ENCODE peak calls at places on chromosomes 12 and 14, in nine cellular contexts. H is pancreas; C is A673; O is MCF 10A; E is HFF-Myc; M is choroid plexus epithelial cell; J is cardiac fibroblast; R is nephron progenitor cell; W is CD4-positive, alpha-beta T cell. P is an unnamed sample.

GRCh38 chr12:28925726-28926376 is 223.2 kb upstream of the FAR2 start:
- DNase-seq in H (no peak), C (no peak), O (no peak), E (peak; percentile 89), M (peak; percentile 55), J (peak; percentile 24), R (no peak), W (no peak), P (no peak)

GRCh38 chr12:46364777-46365580 is 7.6 kb downstream of the SLC38A2 start:
- DNase-seq in H (peak; percentile 69), C (peak; percentile 77), O (peak; percentile 85), E (no peak), M (peak; percentile 87), J (peak; percentile 86), R (no peak), W (no peak), P (no peak)

GRCh38 chr12:42496886-42497285 is 92.7 kb downstream of the PRICKLE1 start:
- DNase-seq in H (no peak), C (no peak), O (no peak), E (no peak), M (no peak), J (no peak), R (no peak), W (no peak), P (no peak)

GRCh38 chr12:98997-99396 is 32.4 kb downstream of the IQSEC3 start:
- DNase-seq in H (no peak), C (no peak), O (no peak), E (no peak), M (no peak), J (no peak), R (peak; percentile 46), W (no peak), P (no peak)

GRCh38 chr12:75812341-75813018 is 219.1 kb downstream of the PHLDA1 start:
- DNase-seq in H (no peak), C (peak; percentile 60), O (no peak), E (peak; percentile 97), M (peak; percentile 46), J (peak; percentile 42), R (no peak), W (no peak), P (peak; percentile 14)

GRCh38 chr12:106705971-106706370 is 68.5 kb upstream of the RIC8B start:
- DNase-seq in H (no peak), C (no peak), O (no peak), E (no peak), M (no peak), J (no peak), R (no peak), W (no peak), P (no peak)

GRCh38 chr14:22466520-22466919 is 122.5 kb downstream of the DAD1 start:
- DNase-seq in H (no peak), C (no peak), O (peak; percentile 10), E (no peak), M (peak; percentile 71), J (no peak), R (no peak), W (no peak), P (no peak)

GRCh38 chr14:23573384-23573783 is 5.2 kb downstream of the JPH4 start:
- DNase-seq in H (no peak), C (no peak), O (no peak), E (no peak), M (no peak), J (no peak), R (no peak), W (no peak), P (no peak)

GRCh38 chr12:71456990-71457389 is 17.4 kb downstream of the LGR5 start:
- DNase-seq in H (no peak), C (no peak), O (no peak), E (no peak), M (no peak), J (no peak), R (no peak), W (no peak), P (no peak)

GRCh38 chr12:54215990-54216579 is 27.3 kb upstream of the SMUG1 start:
- DNase-seq in H (no peak), C (no peak), O (no peak), E (no peak), M (no peak), J (no peak), R (no peak), W (no peak), P (no peak)
- TF ChIP-seq CTCF in H (no peak), C (no peak), O (no peak), E (no peak), M (no peak), J (no peak), R (no peak), W (no peak), P (no peak)

DNA sequence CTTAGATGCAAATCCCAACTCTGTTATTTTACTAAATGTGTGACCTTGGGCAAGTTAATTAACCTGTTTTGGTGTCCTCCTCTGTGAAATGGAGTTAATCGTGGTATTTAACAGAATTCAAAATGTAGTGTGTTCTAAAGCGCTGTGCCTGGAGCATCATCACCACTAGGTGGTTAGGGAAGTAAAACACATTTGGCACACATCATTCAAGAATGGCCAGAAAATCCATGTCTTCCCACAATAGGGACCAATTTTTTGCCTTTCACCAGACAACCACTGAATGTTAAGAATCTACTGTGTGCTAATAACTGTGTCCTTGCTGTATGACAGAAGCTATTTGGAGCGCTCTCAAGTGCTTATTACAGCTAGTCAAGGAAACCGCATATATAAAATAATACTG is 133.4 kb downstream of the MON2 start:
- DNase-seq in H (no peak), C (peak; percentile 23), O (no peak), E (no peak), M (peak; percentile 31), J (no peak), R (no peak), W (no peak), P (no peak)
- TF ChIP-seq CTCF in H (no peak), C (peak; percentile 33), O (no peak), E (peak; percentile 25), M (peak; percentile 52), J (peak; percentile 29), R (no peak), W (no peak), P (peak; percentile 34)

GRCh38 chr14:77603654-77604270 is 12.7 kb downstream of the SPTLC2 start:
- DNase-seq in H (no peak), C (peak; percentile 53), O (no peak), E (no peak), M (no peak), J (no peak), R (no peak), W (no peak), P (no peak)
- TF ChIP-seq CTCF in H (no peak), C (peak; percentile 67), O (peak; percentile 18), E (peak; percentile 45), M (peak; percentile 11), J (peak; percentile 25), R (no peak), W (peak; percentile 28), P (no peak)

DNA sequence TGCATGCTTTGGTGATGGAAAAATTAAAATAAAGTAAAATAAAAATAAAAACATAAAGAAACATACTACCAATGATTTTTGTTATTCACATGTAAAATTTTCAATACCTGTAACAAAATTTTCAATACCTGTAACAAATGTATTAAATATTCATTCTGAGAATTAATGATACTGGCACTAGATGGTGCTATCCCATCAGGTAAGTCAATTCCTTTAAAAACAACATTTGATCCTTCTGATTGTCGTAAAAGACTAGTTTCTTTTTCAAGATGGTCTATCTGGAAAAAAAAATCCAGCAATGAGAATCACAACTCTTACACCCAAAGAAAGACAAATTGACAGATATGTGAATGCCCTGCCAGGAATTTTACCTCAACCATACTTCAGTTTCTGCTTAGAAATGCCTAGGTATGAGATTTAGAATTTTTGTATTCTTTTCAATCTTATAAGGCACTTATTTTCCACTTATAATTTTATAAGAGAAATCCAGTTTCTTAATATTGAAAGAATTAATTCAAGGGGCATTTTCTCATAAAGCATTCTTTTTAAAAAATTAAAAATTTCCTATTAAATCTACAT is 30.7 kb downstream of the CEP290 start:
- DNase-seq in H (no peak), C (peak; percentile 49), O (peak; percentile 58), E (peak; percentile 30), M (peak; percentile 80), J (peak; percentile 68), R (no peak), W (no peak), P (no peak)
- TF ChIP-seq CTCF in H (peak; percentile 21), C (peak; percentile 60), O (peak; percentile 29), E (no peak), M (peak; percentile 37), J (peak; percentile 37), R (peak; percentile 42), W (peak; percentile 44), P (no peak)

GRCh38 chr12:15151141-15152091 is 69.8 kb downstream of the RERG start:
- DNase-seq in H (no peak), C (peak; percentile 44), O (peak; percentile 61), E (no peak), M (peak; percentile 69), J (peak; percentile 46), R (no peak), W (no peak), P (no peak)

GRCh38 chr12:15154108-15154507 is 67.1 kb downstream of the RERG start:
- DNase-seq in H (no peak), C (no peak), O (no peak), E (no peak), M (no peak), J (no peak), R (no peak), W (no peak), P (no peak)

GRCh38 chr12:15155271-15155670 is 65.9 kb downstream of the RERG start:
- DNase-seq in H (no peak), C (no peak), O (peak; percentile 75), E (no peak), M (no peak), J (no peak), R (no peak), W (no peak), P (no peak)

GRCh38 chr12:15152864-15153263 is 68.4 kb downstream of the RERG start:
- DNase-seq in H (no peak), C (peak; percentile 22), O (peak; percentile 67), E (no peak), M (peak; percentile 89), J (peak; percentile 73), R (no peak), W (no peak), P (no peak)

DNA sequence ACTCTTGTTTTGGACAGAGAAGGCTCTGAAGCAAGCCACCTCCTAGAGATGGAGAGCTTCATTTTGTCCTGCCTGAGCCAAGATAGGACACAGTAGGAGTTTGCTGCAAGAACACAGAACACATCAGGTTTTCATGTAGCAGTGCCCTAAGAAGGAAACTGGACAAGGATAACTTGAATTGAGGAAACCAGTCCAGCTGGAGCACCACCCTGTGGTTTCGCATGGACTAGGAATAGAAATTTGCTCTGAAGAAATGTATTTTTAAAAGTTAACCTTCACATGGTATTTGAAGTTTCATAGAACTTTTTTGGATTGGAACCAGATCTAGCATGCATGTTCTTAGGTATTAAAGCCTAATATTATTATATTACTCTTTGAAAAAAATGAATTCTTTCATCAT is 68.8 kb downstream of the RERG start:
- DNase-seq in H (no peak), C (no peak), O (peak; percentile 26), E (no peak), M (peak; percentile 56), J (peak; percentile 44), R (no peak), W (no peak), P (no peak)
- TF ChIP-seq CTCF in H (peak; percentile 17), C (peak; percentile 24), O (peak; percentile 16), E (peak; percentile 19), M (peak; percentile 60), J (peak; percentile 40), R (no peak), W (no peak), P (no peak)